ENCODE peak calls at places on chromosome 19, in four cellular contexts. K is body of pancreas, T is A549, W is mammary epithelial cell. H is an unnamed sample.

GRCh38 chr19:17981611-17982010 is 14.7 kb downstream of the KCNN1 start:
- DNase-seq in K (no peak), W (no peak), T (no peak), H (no peak)

GRCh38 chr19:41910992-41911888 is 17.0 kb downstream of the ERFL start:
- DNase-seq in W (no peak), T (no peak), K (no peak), H (no peak)

GRCh38 chr19:11736696-11737095 is 2.0 kb downstream of the ZNF823 start:
- DNase-seq in K (peak), T (no peak), W (peak), H (peak)

GRCh38 chr19:5090465-5090779 is 121.5 kb downstream of the KDM4B start:
- DNase-seq in K (no peak), T (no peak), W (no peak), H (no peak)

GRCh38 chr19:1131718-1132552 is 28.1 kb downstream of the GPX4 start:
- DNase-seq in T (peak), K (peak), W (peak), H (peak)

GRCh38 chr19:48401277-48401676 is 7.8 kb downstream of the GRIN2D start:
- DNase-seq in K (no peak), W (no peak), T (no peak), H (no peak)

GRCh38 chr19:5338661-5339469 is 1.7 kb downstream of the PTPRS start:
- DNase-seq in W (no peak), T (no peak), K (no peak), H (no peak)

GRCh38 chr19:47626238-47626637 is 17.3 kb downstream of the BICRA start:
- DNase-seq in T (no peak), W (no peak), K (no peak), H (no peak)

GRCh38 chr19:12774588-12775555 is at the start of gene HOOK2:
- DNase-seq in K (peak), W (peak), T (no peak), H (no peak)

GRCh38 chr19:50777830-50778303 is 7.6 kb downstream of the GPR32 start:
- DNase-seq in T (peak), K (no peak), W (peak), H (peak)

GRCh38 chr19:22519152-22519551 is 97.0 kb upstream of the ZNF98 start:
- DNase-seq in K (no peak), W (no peak), T (no peak), H (no peak)

GRCh38 chr19:23913931-23914330 is 755 bp upstream of the ZNF726 start:
- DNase-seq in W (no peak), K (no peak), T (no peak), H (no peak)

GRCh38 chr19:32224371-32225244 is 120.8 kb upstream of the ZNF507 start:
- DNase-seq in T (peak), W (peak), K (peak), H (peak)

GRCh38 chr19:1074512-1075283 is 7.7 kb downstream of the ARHGAP45 start:
- DNase-seq in T (peak), W (peak), K (peak), H (peak)

GRCh38 chr19:17296278-17296677 is 6.9 kb downstream of the ABHD8 start:
- DNase-seq in T (peak), K (no peak), W (peak), H (peak)

GRCh38 chr19:55537741-55538111 is 793 bp upstream of the SBK2 start:
- DNase-seq in W (no peak), K (no peak), T (peak), H (no peak)

GRCh38 chr19:35075202-35076025 is 33.9 kb downstream of the HPN start:
- DNase-seq in K (no peak), W (no peak), T (no peak), H (no peak)

GRCh38 chr19:46351241-46352041 is 4.6 kb downstream of the PPP5C start:
- DNase-seq in K (peak), W (peak), T (peak), H (peak)

GRCh38 chr19:46784262-46785053 is 3.9 kb downstream of the SLC1A5 start:
- DNase-seq in T (peak), W (peak), K (peak), H (peak)

GRCh38 chr19:27770095-27770494 is 1442.9 kb downstream of the UQCRFS1 start:
- DNase-seq in W (no peak), K (no peak), T (no peak), H (no peak)

GRCh38 chr19:35140898-35141626 is 2.0 kb upstream of the FXYD7 start:
- DNase-seq in W (peak), T (peak), K (peak), H (peak)

GRCh38 chr19:13938361-13939027 is at the start of gene PODNL1:
- DNase-seq in T (no peak), K (no peak), W (peak), H (peak)
- H3K4me3 ChIP-seq in T (no peak), K (no peak), W (no peak), H (peak)

GRCh38 chr19:29528350-29528945 is 2.7 kb downstream of the VSTM2B start:
- DNase-seq in T (peak), W (peak), K (peak), H (peak)
- TF ChIP-seq CTCF in T (peak), W (peak), K (peak), H (peak)

GRCh38 chr19:10478476-10478875 is 24.7 kb downstream of the KEAP1 start:
- DNase-seq in W (no peak), T (no peak), K (no peak), H (peak)

GRCh38 chr19:10474962-10475451 is 28.1 kb downstream of the KEAP1 start:
- DNase-seq in K (no peak), T (no peak), W (no peak), H (no peak)

GRCh38 chr19:10473192-10473591 is 30.0 kb downstream of the KEAP1 start:
- DNase-seq in W (no peak), K (peak), T (no peak), H (no peak)

DNA sequence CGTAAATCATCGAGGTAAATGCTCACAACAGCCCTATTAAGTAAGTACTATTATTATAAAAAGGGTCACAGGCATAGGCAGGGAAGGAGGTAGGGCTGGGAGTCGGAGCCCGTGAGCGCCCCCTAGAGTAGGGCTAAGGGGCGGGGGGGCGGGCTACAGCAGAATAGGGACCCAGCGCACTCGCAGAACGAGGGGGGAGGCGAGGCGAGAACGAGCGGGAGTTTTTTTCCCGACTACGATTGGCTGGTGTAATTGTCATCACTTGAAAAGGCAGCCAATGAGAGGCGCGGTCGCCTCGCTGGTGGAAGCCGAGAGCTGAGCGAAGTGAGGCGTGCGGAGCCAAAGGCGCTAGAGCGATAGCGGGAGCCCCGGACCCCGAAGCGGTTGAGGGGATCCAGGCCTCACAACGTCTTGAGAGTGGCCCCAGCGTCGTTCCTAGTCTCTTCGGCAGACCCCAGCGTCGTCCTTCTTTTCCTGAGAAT is 24.2 kb downstream of the KEAP1 start:
- DNase-seq in T (peak), K (peak), W (peak), H (peak)
- H3K4me3 ChIP-seq in T (no peak), K (no peak), W (peak), H (peak)

GRCh38 chr19:58024661-58025060 is 9.2 kb upstream of the ZSCAN1 start:
- DNase-seq in W (no peak), K (no peak), T (no peak), H (no peak)

GRCh38 chr19:58020985-58021384 is 12.8 kb upstream of the ZSCAN1 start:
- DNase-seq in K (no peak), W (no peak), T (no peak), H (no peak)

GRCh38 chr19:58021541-58022282 is 12.1 kb upstream of the ZSCAN1 start:
- DNase-seq in W (peak), K (peak), T (peak), H (peak)

GRCh38 chr19:58020129-58020528 is 13.7 kb upstream of the ZSCAN1 start:
- DNase-seq in W (no peak), K (no peak), T (no peak), H (no peak)

GRCh38 chr19:58022283-58022660 is 11.6 kb upstream of the ZSCAN1 start:
- DNase-seq in W (no peak), K (no peak), T (no peak), H (no peak)
- TF ChIP-seq CTCF in W (no peak), K (no peak), T (no peak), H (no peak)

DNA sequence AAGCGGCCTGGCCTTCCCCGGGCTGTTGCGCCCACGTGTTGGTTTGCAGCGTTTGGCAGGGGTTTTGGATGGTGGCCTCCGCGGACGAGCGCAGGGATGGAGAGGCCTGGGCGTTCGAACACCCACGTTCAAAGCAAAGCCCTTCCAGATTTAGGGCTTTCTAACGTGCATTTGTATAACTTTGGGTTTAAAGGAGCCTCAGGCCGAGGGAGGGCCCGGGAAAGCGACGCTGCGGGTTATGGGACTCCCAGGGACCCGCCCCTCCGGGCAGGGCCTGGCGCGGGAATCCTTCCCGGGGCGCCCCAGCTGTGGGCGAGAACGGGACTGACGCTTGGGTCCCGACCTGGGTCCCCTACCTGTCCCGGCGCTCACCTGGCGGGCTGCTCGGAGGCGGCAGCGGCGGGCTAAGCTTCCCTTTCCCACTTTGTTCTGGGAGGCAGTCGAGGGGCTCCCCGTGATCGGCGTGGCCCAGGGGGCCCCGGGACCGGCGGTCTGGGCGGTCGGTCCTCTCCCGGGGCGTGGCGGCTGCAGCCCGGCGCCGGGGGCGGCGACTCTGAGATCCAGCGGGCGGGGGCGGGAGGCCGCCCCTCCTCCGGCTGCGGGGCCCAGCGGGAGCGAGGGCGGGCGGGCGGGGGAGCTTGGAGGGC is at the start of gene FBXO17:
- DNase-seq in K (peak), T (peak), W (peak), H (peak)
- H3K4me3 ChIP-seq in K (no peak), T (peak), W (peak), H (peak)

DNA sequence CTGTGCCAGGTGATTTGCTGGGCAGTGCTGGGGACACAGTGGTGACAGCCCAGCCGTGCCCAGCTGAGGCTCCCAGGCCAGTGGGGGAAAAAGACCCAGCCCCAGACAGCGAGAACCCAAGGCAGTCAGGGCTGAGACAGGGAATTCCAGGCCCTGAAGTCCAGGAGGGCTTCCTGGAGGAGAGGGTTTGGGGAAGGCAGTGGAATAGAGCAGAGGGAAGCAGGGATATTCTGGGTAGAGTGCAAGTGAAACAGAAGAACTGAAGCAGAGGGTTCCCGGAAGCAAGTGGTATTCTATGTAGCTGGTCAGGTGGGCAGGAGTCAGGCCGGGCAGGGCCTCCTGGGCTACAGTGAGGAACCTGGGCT is 1.3 kb upstream of the CEACAM16 start:
- DNase-seq in T (no peak), W (no peak), K (no peak), H (no peak)
- TF ChIP-seq CTCF in T (no peak), W (no peak), K (no peak), H (no peak)

GRCh38 chr19:8054169-8054568 is 1.6 kb downstream of the CCL25 start:
- DNase-seq in W (no peak), T (no peak), K (no peak), H (no peak)

GRCh38 chr19:8052464-8052859 is at the start of gene CCL25:
- DNase-seq in T (no peak), W (no peak), K (no peak), H (no peak)

GRCh38 chr19:8045872-8046568 is 6.5 kb upstream of the CCL25 start:
- DNase-seq in K (no peak), W (no peak), T (no peak), H (no peak)

GRCh38 chr19:8046569-8047165 is 5.9 kb upstream of the CCL25 start:
- DNase-seq in K (no peak), T (no peak), W (no peak), H (no peak)

GRCh38 chr19:8050274-8051096 is 2.1 kb upstream of the CCL25 start:
- DNase-seq in K (peak), T (peak), W (peak), H (peak)
- H3K4me3 ChIP-seq in K (no peak), T (peak), W (no peak), H (peak)

GRCh38 chr19:21462540-21462939 is 42.9 kb upstream of the ZNF429 start:
- DNase-seq in T (no peak), K (no peak), W (no peak), H (no peak)
- TF ChIP-seq CTCF in T (no peak), K (no peak), W (no peak), H (no peak)